ENCODE peak calls at places on chromosomes 6 and 20, in six cellular contexts. B, U, E, S, N and Z are unnamed samples.

GRCh38 chr20:62482970-62483369 is 7.2 kb upstream of the GATA5 start:
- DNase-seq in B (no peak), U (no peak), E (no peak), S (no peak), N (no peak), Z (no peak)

GRCh38 chr6:88983532-88983931 is 20.1 kb upstream of the RNGTT start:
- DNase-seq in B (peak; percentile 31), U (peak; percentile 61), E (peak; percentile 13), S (no peak), N (peak; percentile 51), Z (no peak)

GRCh38 chr6:42249279-42249678 is 31.6 kb upstream of the MRPS10 start:
- DNase-seq in B (no peak), U (peak; percentile 39), E (no peak), S (no peak), N (no peak), Z (no peak)

GRCh38 chr6:145119091-145119490 is 616.2 kb downstream of the EPM2A start:
- DNase-seq in B (no peak), U (no peak), E (no peak), S (no peak), N (no peak), Z (no peak)

GRCh38 chr20:59148713-59149493 is 14.7 kb upstream of the ZNF831 start:
- DNase-seq in B (no peak), U (no peak), E (no peak), S (no peak), N (no peak), Z (no peak)

GRCh38 chr6:119351005-119351394 is 1.4 kb upstream of the MAN1A1 start:
- DNase-seq in B (no peak), U (peak; percentile 75), E (peak; percentile 38), S (no peak), N (peak; percentile 62), Z (no peak)

GRCh38 chr20:44736170-44737021 is 9.3 kb upstream of the KCNK15 start:
- DNase-seq in B (peak; percentile 78), U (peak; percentile 88), E (peak; percentile 76), S (no peak), N (peak; percentile 92), Z (no peak)

GRCh38 chr6:2222275-2222842 is 23.0 kb downstream of the GMDS start:
- DNase-seq in B (no peak), U (no peak), E (no peak), S (no peak), N (peak; percentile 12), Z (no peak)

GRCh38 chr20:9025643-9026042 is 43.2 kb upstream of the PLCB4 start:
- DNase-seq in B (no peak), U (peak; percentile 83), E (peak; percentile 80), S (no peak), N (no peak), Z (no peak)

GRCh38 chr6:74574794-74575193 is 631.1 kb downstream of the COL12A1 start:
- DNase-seq in B (no peak), U (peak; percentile 60), E (peak; percentile 14), S (no peak), N (peak; percentile 3), Z (no peak)

GRCh38 chr6:27972750-27973149 is 15.7 kb downstream of the OR2B6 start:
- DNase-seq in B (no peak), U (no peak), E (no peak), S (no peak), N (no peak), Z (no peak)

GRCh38 chr6:9537381-9537780 is 877.5 kb downstream of the TFAP2A start:
- DNase-seq in B (no peak), U (peak; percentile 75), E (peak; percentile 90), S (no peak), N (no peak), Z (no peak)

GRCh38 chr20:44166008-44166407 is 21.0 kb downstream of the JPH2 start:
- DNase-seq in B (no peak), U (peak; percentile 77), E (peak; percentile 89), S (no peak), N (no peak), Z (no peak)

GRCh38 chr6:116362287-116362686 is 8.5 kb upstream of the DSE start:
- DNase-seq in B (no peak), U (no peak), E (no peak), S (no peak), N (no peak), Z (no peak)

GRCh38 chr20:20551409-20551808 is 161.0 kb downstream of the RALGAPA2 start:
- DNase-seq in B (no peak), U (no peak), E (no peak), S (no peak), N (peak; percentile 17), Z (no peak)

GRCh38 chr6:166408936-166409755 is 26.4 kb upstream of the MPC1 start:
- DNase-seq in B (no peak), U (no peak), E (no peak), S (no peak), N (no peak), Z (no peak)

GRCh38 chr20:43695571-43695970 is 28.7 kb downstream of the MYBL2 start:
- DNase-seq in B (no peak), U (no peak), E (no peak), S (no peak), N (no peak), Z (no peak)

GRCh38 chr20:2690718-2691117 is 1.9 kb upstream of the EBF4 start:
- DNase-seq in B (no peak), U (no peak), E (no peak), S (no peak), N (no peak), Z (no peak)

GRCh38 chr20:973785-974194 is 28.3 kb downstream of the RSPO4 start:
- DNase-seq in B (no peak), U (peak; percentile 89), E (no peak), S (no peak), N (peak; percentile 52), Z (no peak)

GRCh38 chr6:42128460-42129359 is 13.7 kb downstream of the C6orf132 start:
- DNase-seq in B (no peak), U (no peak), E (no peak), S (no peak), N (no peak), Z (no peak)

GRCh38 chr6:66538548-66539135 is 831.6 kb upstream of the EYS start:
- DNase-seq in B (no peak), U (no peak), E (no peak), S (no peak), N (no peak), Z (no peak)

GRCh38 chr6:36607782-36608386 is 13.7 kb downstream of the SRSF3 start:
- DNase-seq in B (peak; percentile 76), U (no peak), E (no peak), S (peak; percentile 71), N (no peak), Z (peak; percentile 25)

GRCh38 chr6:98944168-98944567 is 3.6 kb downstream of the FBXL4 start:
- DNase-seq in B (no peak), U (no peak), E (no peak), S (no peak), N (no peak), Z (no peak)

GRCh38 chr6:165708985-165709576 is 46.0 kb upstream of the PDE10A start:
- DNase-seq in B (no peak), U (no peak), E (no peak), S (no peak), N (no peak), Z (no peak)

GRCh38 chr6:26475823-26476729 is 18.3 kb downstream of the BTN2A1 start:
- DNase-seq in B (no peak), U (peak; percentile 53), E (no peak), S (no peak), N (no peak), Z (no peak)

GRCh38 chr6:30942338-30943060 is 1.7 kb downstream of the MUCL3 start:
- DNase-seq in B (peak; percentile 77), U (peak; percentile 89), E (peak; percentile 78), S (peak; percentile 22), N (peak; percentile 86), Z (peak; percentile 73)
- H3K4me3 ChIP-seq in B (no peak overlapping the region), U (peak overlapping the region; percentile 4), E (no peak overlapping the region), S (no peak overlapping the region), N (no peak overlapping the region), Z (no peak overlapping the region)

GRCh38 chr6:136826216-136826615 is 3.8 kb downstream of the PEX7 start:
- DNase-seq in B (peak; percentile 20), U (no peak), E (no peak), S (no peak), N (no peak), Z (no peak)

GRCh38 chr6:136823128-136823660 is 802 bp downstream of the PEX7 start:
- DNase-seq in B (no peak), U (no peak), E (no peak), S (no peak), N (no peak), Z (peak; percentile 52)

GRCh38 chr6:136822379-136823127 is at the start of gene PEX7:
- DNase-seq in B (peak; percentile 91), U (peak; percentile 96), E (peak; percentile 91), S (peak; percentile 92), N (peak; percentile 95), Z (peak; percentile 84)

GRCh38 chr6:136820541-136820940 is 1.9 kb upstream of the PEX7 start:
- DNase-seq in B (peak; percentile 24), U (no peak), E (no peak), S (no peak), N (no peak), Z (no peak)

DNA sequence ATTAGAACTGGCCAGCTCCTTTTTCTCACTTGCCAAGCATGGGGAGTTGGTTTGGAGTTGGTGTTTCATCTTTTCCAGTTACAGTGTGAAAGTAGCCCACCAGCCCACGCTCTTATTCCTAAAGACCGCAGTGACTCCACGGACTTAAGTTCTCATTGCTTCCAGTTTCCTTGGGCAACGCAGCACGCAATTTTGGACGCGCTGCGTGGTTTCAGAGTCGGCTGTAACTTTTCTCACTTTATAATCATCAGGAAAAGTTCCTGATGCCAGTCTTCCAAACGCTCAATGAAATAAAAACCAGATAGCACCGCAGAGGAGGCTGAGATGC is 377 bp upstream of the PEX7 start:
- DNase-seq in B (no peak), U (peak; percentile 84), E (peak; percentile 80), S (peak; percentile 7), N (no peak), Z (no peak)
- H3K27ac ChIP-seq in B (peak overlapping the region; percentile 96), U (peak overlapping the region; percentile 88), E (peak overlapping the region; percentile 82), S (peak overlapping the region; percentile 88), N (peak overlapping the region; percentile 48), Z (peak overlapping the region; percentile 93)

GRCh38 chr6:129750390-129750789 is 40.4 kb upstream of the ARHGAP18 start:
- DNase-seq in B (no peak), U (no peak), E (no peak), S (no peak), N (no peak), Z (no peak)
- H3K4me3 ChIP-seq in B (no peak overlapping the region), U (no peak overlapping the region), E (no peak overlapping the region), S (no peak overlapping the region), N (no peak overlapping the region), Z (no peak overlapping the region)

GRCh38 chr6:37942606-37943376 is 123.3 kb downstream of the ZFAND3 start:
- DNase-seq in B (no peak), U (no peak), E (no peak), S (no peak), N (no peak), Z (no peak)
- H3K27ac ChIP-seq in B (no peak overlapping the region), U (no peak overlapping the region), E (no peak overlapping the region), S (no peak overlapping the region), N (no peak overlapping the region), Z (no peak overlapping the region)